ENCODE peak calls at places on chromosome 5, in ten cellular contexts. Y, K, U, B, J, L, Q, V, C and N are unnamed samples.

GRCh38 chr5:2797160-2797559 is 45.7 kb upstream of the IRX2 start:
- DNase-seq in Y (no peak), K (no peak), U (no peak), B (no peak), J (no peak), L (no peak), Q (no peak), V (no peak), C (no peak), N (no peak)

GRCh38 chr5:13831236-13831810 is 113.2 kb downstream of the DNAH5 start:
- DNase-seq in Y (no peak), K (no peak), U (no peak), B (no peak), J (no peak), L (peak; percentile 74), Q (no peak), V (no peak), C (no peak), N (no peak)

GRCh38 chr5:81044868-81045267 is 84.7 kb downstream of the RASGRF2 start:
- DNase-seq in Y (no peak), K (no peak), U (no peak), B (no peak), J (no peak), L (no peak), Q (no peak), V (no peak), C (no peak), N (no peak)

GRCh38 chr5:14112998-14113652 is 30.0 kb upstream of the TRIO start:
- DNase-seq in Y (peak; percentile 49), K (peak; percentile 40), U (no peak), B (peak; percentile 60), J (no peak), L (no peak), Q (no peak), V (no peak), C (no peak), N (no peak)

GRCh38 chr5:55923177-55923872 is 71.4 kb downstream of the IL6ST start:
- DNase-seq in Y (no peak), K (peak; percentile 28), U (no peak), B (no peak), J (no peak), L (no peak), Q (no peak), V (no peak), C (peak; percentile 65), N (no peak)

GRCh38 chr5:122392844-122393243 is 80.8 kb downstream of the SNCAIP start:
- DNase-seq in Y (no peak), K (no peak), U (no peak), B (no peak), J (no peak), L (no peak), Q (peak; percentile 28), V (no peak), C (no peak), N (no peak)

GRCh38 chr5:138448481-138449398 is 9.9 kb downstream of the REEP2 start:
- DNase-seq in Y (peak; percentile 34), K (no peak), U (peak; percentile 13), B (no peak), J (no peak), L (no peak), Q (no peak), V (no peak), C (no peak), N (no peak)

GRCh38 chr5:177576169-177576568 is 15.8 kb upstream of the TMED9 start:
- DNase-seq in Y (no peak), K (no peak), U (no peak), B (no peak), J (no peak), L (peak; percentile 12), Q (no peak), V (no peak), C (no peak), N (no peak)

GRCh38 chr5:143594913-143595818 is 191.7 kb upstream of the NR3C1 start:
- DNase-seq in Y (peak; percentile 99), K (no peak), U (no peak), B (no peak), J (no peak), L (peak; percentile 56), Q (no peak), V (no peak), C (no peak), N (no peak)

GRCh38 chr5:162817381-162817780 is 620.0 kb upstream of the CCNG1 start:
- DNase-seq in Y (no peak), K (no peak), U (no peak), B (no peak), J (no peak), L (no peak), Q (no peak), V (no peak), C (no peak), N (no peak)

GRCh38 chr5:54912021-54912420 is 73.4 kb downstream of the ESM1 start:
- DNase-seq in Y (no peak), K (no peak), U (no peak), B (no peak), J (no peak), L (no peak), Q (no peak), V (no peak), C (no peak), N (no peak)

GRCh38 chr5:142323480-142324376 is 1.1 kb downstream of the SPRY4 start:
- DNase-seq in Y (peak; percentile 30), K (peak; percentile 29), U (peak; percentile 22), B (peak; percentile 77), J (no peak), L (peak; percentile 20), Q (no peak), V (peak; percentile 28), C (no peak), N (no peak)

GRCh38 chr5:116990010-116990409 is 415.4 kb upstream of the SEMA6A start:
- DNase-seq in Y (no peak), K (no peak), U (no peak), B (no peak), J (no peak), L (no peak), Q (no peak), V (no peak), C (no peak), N (no peak)

GRCh38 chr5:32038537-32038936 is 135.6 kb downstream of the GOLPH3 start:
- DNase-seq in Y (peak; percentile 18), K (no peak), U (no peak), B (no peak), J (no peak), L (no peak), Q (no peak), V (no peak), C (no peak), N (no peak)

GRCh38 chr5:38167562-38167996 is 90.8 kb upstream of the EGFLAM start:
- DNase-seq in Y (no peak), K (peak; percentile 56), U (no peak), B (no peak), J (no peak), L (no peak), Q (no peak), V (no peak), C (peak; percentile 40), N (no peak)

DNA sequence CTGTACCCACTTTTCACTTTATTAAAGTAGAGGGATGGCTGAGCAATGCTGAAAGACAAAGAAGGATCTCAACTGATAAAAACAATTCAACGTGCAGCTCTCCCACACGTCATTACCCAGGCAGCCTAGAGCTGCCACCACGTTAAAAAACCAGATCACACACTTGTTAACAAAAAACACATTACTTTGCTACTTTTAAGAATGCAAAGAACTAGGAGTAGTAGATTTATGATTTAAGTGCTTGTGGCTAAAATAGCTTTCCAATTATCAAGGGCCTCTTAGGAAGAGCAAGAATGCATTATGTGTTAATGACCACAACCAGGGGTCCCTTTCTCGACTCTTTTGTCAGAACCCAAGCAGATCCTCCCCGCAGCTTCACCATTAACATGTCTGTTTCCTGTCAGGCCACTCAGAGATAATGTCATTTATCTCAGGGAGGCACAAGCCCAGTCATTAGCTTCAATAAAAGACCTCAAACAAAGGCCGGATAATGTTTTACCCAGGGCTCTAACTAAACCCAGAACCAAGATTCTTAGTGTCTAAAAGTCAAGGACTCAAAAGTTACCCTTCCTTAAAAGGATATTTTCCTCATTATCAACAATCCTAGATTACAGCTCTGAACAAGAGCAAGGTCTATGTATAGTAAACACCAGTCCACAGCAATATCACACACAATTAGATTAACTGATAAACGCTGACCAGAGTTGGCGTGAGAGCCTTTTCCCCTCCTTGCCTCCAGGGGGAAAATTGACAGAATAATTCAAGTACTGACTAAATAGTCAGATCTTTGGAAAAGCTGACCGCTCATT is 7.5 kb downstream of the ZNF608 start:
- DNase-seq in Y (no peak), K (no peak), U (no peak), B (no peak), J (no peak), L (no peak), Q (no peak), V (no peak), C (peak; percentile 79), N (no peak)
- TF ChIP-seq CTCF in Y (no peak), K (no peak), U (no peak), B (peak; percentile 21), J (no peak), L (no peak), Q (no peak), V (peak; percentile 60), C (peak; percentile 65), N (peak; percentile 75)

GRCh38 chr5:4862500-4862899 is 277.6 kb upstream of the ADAMTS16 start:
- DNase-seq in Y (peak; percentile 50), K (no peak), U (no peak), B (no peak), J (no peak), L (peak; percentile 14), Q (no peak), V (no peak), C (no peak), N (no peak)
- TF ChIP-seq CTCF in Y (peak; percentile 70), K (peak; percentile 59), U (no peak), B (peak; percentile 32), J (no peak), L (peak; percentile 46), Q (peak; percentile 36), V (peak; percentile 83), C (peak; percentile 85), N (peak; percentile 90)

GRCh38 chr5:165956854-165957253 is 2334.6 kb upstream of the WWC1 start:
- DNase-seq in Y (no peak), K (no peak), U (no peak), B (no peak), J (no peak), L (no peak), Q (no peak), V (no peak), C (no peak), N (no peak)
- TF ChIP-seq CTCF in Y (no peak), K (no peak), U (no peak), B (no peak), J (no peak), L (no peak), Q (no peak), V (no peak), C (no peak), N (no peak)

DNA sequence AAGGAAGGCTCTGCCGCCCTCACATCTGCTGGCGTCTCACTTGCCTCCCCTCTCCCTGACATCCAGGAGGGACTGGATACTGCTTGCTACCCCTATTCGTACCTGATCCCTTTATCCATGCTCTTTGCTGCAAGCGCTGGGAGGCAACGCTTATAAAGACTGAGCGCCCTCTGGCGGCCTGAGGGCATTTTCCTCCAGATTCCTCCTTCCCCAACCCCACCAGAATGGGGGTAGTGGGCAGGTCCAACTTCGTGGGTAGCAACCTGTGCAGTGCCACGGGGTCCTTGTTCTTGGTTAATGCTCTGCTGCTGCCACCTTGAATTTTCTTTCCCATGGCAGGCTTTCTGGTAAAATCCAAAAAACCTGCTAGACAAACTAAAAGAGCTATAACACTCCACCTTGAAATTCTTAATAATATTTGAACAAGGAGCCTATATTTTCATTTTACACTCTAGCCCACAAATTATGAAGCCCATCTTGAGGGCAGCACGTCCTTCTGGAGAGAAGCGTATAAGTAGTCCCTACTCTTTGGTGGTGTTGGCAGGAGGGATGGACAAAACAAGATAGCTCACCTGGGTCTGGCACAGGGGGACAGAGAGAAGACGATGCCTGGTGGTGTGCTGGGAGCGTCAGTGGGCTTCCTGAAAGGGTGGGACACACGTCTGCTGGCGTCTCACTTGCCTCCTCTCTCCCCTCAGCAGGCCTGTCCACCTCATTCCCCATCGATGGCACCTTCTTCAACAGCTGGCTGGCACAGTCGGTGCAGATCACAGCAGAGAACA is 52.5 kb downstream of the JADE2 start:
- DNase-seq in Y (peak; percentile 77), K (peak; percentile 80), U (peak; percentile 84), B (peak; percentile 84), J (peak; percentile 64), L (peak; percentile 48), Q (no peak), V (peak; percentile 71), C (peak; percentile 86), N (peak; percentile 84)
- TF ChIP-seq CTCF in Y (peak; percentile 85), K (peak; percentile 85), U (peak; percentile 70), B (peak; percentile 83), J (peak; percentile 91), L (peak; percentile 87), Q (peak; percentile 90), V (peak; percentile 92), C (peak; percentile 95), N (peak; percentile 93)